ENCODE peak calls at places on chromosomes 5 and 9, in seven cellular contexts. S is ovary, U is cardiac fibroblast, Y is brain microvascular endothelial cell, R is uterus, Q is endothelial cell, A is neural crest cell. Z is an unnamed sample.

GRCh38 chr5:27450607-27451006 is 412.2 kb upstream of the CDH9 start:
- DNase-seq in R (no peak), U (peak; percentile 8), Q (no peak), A (no peak), S (no peak), Y (no peak), Z (no peak)

GRCh38 chr5:2110137-2110933 is 227.6 kb upstream of the IRX4 start:
- DNase-seq in A (no peak), Q (no peak), S (no peak), R (no peak), Y (no peak), U (no peak), Z (no peak)

GRCh38 chr9:38145526-38146053 is 76.6 kb upstream of the SHB start:
- DNase-seq in Q (no peak), A (no peak), U (no peak), Y (no peak), R (no peak), S (no peak), Z (no peak)

GRCh38 chr5:140569197-140569596 is 4.6 kb downstream of the SLC35A4 start:
- DNase-seq in A (no peak), R (no peak), Q (no peak), U (no peak), S (no peak), Y (no peak), Z (no peak)

GRCh38 chr5:32942225-32942989 is 231.3 kb downstream of the NPR3 start:
- DNase-seq in A (no peak), R (no peak), S (no peak), Y (peak; percentile 8), U (peak; percentile 15), Q (no peak), Z (no peak)

GRCh38 chr9:73151653-73152382 is at the start of gene ANXA1:
- DNase-seq in A (no peak), U (peak; percentile 95), Y (peak; percentile 86), R (no peak), Q (no peak), S (no peak), Z (no peak)

GRCh38 chr5:164422400-164422799 is 917.0 kb downstream of the MAT2B start:
- DNase-seq in S (no peak), Q (peak; percentile 45), Y (no peak), R (no peak), U (peak; percentile 79), A (peak; percentile 2), Z (no peak)

GRCh38 chr9:123048748-123049147 is 15.3 kb downstream of the GPR21 start:
- DNase-seq in R (no peak), S (no peak), A (no peak), U (peak; percentile 73), Q (no peak), Y (no peak), Z (no peak)

GRCh38 chr5:36444582-36444999 is 142.9 kb upstream of the RANBP3L start:
- DNase-seq in U (peak; percentile 60), Q (no peak), A (no peak), S (no peak), Y (no peak), R (no peak), Z (no peak)

GRCh38 chr9:134774991-134775540 is 105.5 kb upstream of the FCN2 start:
- DNase-seq in A (no peak), Q (no peak), S (no peak), Y (no peak), R (no peak), U (no peak), Z (no peak)

GRCh38 chr5:33794550-33795300 is 97.1 kb downstream of the ADAMTS12 start:
- DNase-seq in A (no peak), R (no peak), Q (no peak), Y (peak; percentile 57), S (no peak), U (peak; percentile 42), Z (no peak)

GRCh38 chr9:118652935-118653334 is 716.3 kb downstream of the BRINP1 start:
- DNase-seq in S (no peak), U (no peak), R (no peak), Q (no peak), A (no peak), Y (no peak), Z (peak; percentile 84)

GRCh38 chr9:135085830-135086546 is 1.5 kb upstream of the OLFM1 start:
- DNase-seq in A (peak; percentile 95), R (peak; percentile 67), Q (peak; percentile 92), Y (peak; percentile 52), U (peak; percentile 67), S (peak; percentile 88), Z (no peak)

GRCh38 chr5:50905996-50906395 is 239.6 kb downstream of the PARP8 start:
- DNase-seq in U (no peak), R (no peak), Q (no peak), Y (no peak), S (no peak), A (no peak), Z (no peak)

DNA sequence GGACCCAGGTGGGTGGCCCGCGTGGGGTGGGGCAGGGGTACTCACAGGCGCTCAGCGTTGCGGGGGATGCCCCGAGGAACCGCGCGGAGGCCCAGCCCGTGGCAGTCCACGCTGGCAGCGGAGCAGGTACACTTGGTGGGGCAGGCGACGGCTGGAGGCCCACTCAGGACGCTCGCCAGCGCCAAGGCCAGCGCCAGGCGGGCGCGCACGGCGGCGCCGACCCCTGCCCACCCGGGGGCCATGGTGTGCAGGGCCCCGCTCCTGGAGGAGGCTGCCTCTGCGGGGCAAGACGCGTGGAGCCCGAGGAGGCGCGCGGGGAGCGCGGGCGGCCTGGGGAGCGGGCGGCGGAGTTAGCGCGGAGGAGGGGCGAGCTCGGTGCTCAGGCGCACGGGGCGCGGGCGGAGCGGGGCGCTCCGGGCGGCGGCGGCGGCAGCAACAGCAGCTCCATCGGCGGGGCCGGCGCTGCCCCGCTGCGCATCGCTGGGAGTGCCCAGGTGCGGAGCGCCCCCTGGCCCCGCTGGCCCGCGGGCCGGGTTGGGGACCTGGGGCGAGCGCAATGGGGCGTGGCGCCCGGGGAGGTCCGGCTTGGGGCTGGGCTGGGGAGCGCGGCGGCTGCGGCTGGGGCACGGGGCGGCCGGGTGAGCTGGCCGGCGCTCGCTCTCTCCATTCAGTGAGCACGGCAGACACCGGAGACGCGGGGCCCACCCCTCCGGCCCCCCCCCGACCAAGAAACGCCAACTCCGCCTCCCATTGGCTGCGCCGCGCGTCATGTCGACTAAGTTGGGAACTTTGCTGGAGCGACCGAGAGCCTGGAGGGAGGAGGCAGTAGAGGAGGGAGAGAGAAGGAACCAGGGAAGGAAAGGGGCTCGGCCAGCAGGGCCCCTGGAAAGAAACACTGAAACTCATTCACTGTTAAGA is at the start of gene SLIT3:
- DNase-seq in U (peak; percentile 91), Y (peak; percentile 43), A (peak; percentile 30), Q (peak; percentile 54), R (peak; percentile 85), S (peak; percentile 84), Z (peak; percentile 48)
- TF ChIP-seq CTCF in U (no peak), Y (peak; percentile 7), A (peak; percentile 20), Q (no peak), R (no peak), S (no peak), Z (no peak)

GRCh38 chr9:22005083-22005699 is 3.9 kb downstream of the CDKN2B start:
- DNase-seq in R (no peak), U (no peak), Y (peak; percentile 48), Q (peak; percentile 33), A (no peak), S (no peak), Z (no peak)

GRCh38 chr9:22010881-22011625 is 1.9 kb upstream of the CDKN2B start:
- DNase-seq in A (peak; percentile 71), Q (peak; percentile 70), S (no peak), Y (no peak), R (no peak), U (peak; percentile 58), Z (no peak)

GRCh38 chr9:22005700-22006605 is 3.2 kb downstream of the CDKN2B start:
- DNase-seq in R (no peak), S (no peak), Q (peak; percentile 19), Y (no peak), A (no peak), U (no peak), Z (no peak)

GRCh38 chr9:22009563-22009867 is 410 bp upstream of the CDKN2B start:
- DNase-seq in U (no peak), Q (no peak), A (no peak), R (no peak), S (no peak), Y (no peak), Z (no peak)

DNA sequence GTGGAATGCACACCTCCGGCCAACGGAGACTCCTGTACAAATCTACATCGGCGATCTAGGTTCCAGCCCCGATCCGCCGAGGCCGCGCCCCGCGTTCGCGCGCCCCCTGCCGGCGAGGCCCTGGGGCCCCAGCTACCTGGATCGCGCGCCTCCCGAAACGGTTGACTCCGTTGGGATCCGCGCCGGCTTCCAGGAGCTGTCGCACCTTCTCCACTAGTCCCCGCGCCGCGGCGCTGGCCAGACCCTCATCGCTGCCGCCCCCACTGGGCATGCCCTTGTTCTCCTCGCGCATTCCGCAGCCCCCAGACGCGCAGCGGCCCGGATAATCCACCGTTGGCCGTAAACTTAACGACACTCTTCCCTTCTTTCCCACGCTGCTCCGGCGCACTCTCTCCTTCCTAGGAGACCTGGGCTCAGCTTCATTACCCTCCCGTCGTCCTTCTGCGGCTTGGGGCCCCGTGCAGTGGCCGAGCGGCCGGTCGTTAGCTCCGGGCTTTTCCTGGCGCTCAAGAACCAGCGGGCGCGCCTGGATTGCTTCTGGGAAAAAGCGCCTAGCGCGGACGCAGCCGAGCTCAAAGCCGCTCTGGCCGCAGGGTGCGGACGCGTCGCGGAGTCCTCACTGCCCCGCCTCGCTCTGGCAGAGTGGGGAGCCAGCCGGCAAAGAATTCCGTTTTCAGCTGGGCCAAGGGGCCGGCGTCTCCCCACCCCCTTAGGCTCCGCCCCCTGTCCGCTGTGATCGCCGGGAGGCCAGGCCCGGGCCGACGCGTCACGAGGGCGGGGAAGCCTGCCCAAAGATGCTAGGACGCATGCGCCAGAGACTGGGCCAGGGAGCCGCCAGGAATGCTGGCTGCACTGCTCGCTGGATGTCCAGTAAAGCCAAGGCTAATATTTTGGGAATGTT is at the start of gene CDKN2B:
- DNase-seq in U (peak; percentile 98), A (peak; percentile 94), Y (peak; percentile 92), R (peak; percentile 90), S (peak; percentile 94), Q (peak; percentile 96), Z (peak; percentile 85)
- TF ChIP-seq CTCF in U (peak; percentile 57), A (peak; percentile 94), Y (peak; percentile 62), R (peak; percentile 88), S (no peak), Q (peak; percentile 97), Z (peak; percentile 75)

DNA sequence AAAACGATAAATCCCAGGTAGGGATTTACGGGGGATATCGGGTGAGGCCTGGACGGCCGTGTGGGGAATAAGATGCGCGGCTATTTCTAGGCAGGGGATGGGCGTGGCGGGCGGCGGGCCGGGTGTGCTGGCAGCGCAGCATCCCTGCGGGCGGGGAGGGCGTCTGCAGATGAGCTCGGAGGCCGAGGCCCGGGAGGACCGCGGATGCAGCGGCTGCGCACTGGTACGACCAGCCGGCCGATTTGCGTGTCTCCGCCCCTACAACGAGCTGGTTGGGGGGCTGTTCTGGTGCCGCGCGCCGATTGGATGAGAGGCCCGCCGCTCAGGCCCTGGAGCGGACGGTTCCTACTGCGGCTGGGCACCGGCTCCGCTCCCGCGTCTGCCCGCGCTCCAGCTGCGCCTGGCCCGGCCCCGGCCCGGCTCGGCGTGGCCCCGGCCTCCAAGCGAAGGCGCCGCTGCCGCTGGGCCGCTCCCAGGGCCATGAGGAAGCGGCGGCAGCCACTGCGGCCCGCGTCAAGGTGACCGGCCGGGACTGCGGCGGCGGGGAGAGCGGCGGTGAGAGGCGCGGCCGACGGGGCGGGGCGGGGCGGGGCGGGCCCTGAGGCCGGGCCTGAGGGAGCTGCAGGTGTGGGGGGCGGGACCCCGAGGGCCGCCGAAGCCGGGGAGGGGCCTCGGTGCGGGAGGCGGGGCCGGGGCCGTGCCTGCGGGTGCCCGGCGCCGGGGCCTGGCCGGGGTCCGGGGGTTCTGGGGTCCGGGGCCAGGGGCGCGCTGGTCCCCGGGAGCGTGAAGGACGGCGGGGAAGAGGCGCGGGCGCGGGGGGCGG is at the start of gene RALGPS1:
- DNase-seq in Y (peak; percentile 94), S (peak; percentile 92), Q (peak; percentile 94), U (peak; percentile 95), R (peak; percentile 94), A (peak; percentile 88), Z (peak; percentile 78)
- TF ChIP-seq CTCF in Y (no peak), S (no peak), Q (no peak), U (no peak), R (no peak), A (no peak), Z (no peak)

GRCh38 chr5:109921735-109922395 is 232.1 kb downstream of the MAN2A1 start:
- DNase-seq in S (no peak), R (no peak), A (no peak), U (peak; percentile 26), Y (no peak), Q (no peak), Z (peak; percentile 97)
- TF ChIP-seq CTCF in S (no peak), R (no peak), A (no peak), U (no peak), Y (no peak), Q (no peak), Z (no peak)